ENCODE peak calls at places on chromosomes 11 and 22, in six cellular contexts. E is suprapubic skin; K is CD8-positive, alpha-beta memory T cell; B is astrocyte; M is CD8-positive, alpha-beta T cell; S is colonic mucosa. J is an unnamed sample.

GRCh38 chr11:133498969-133499368 is 33.3 kb downstream of the OPCML start:
- DNase-seq in E (no peak), K (no peak), B (no peak), M (no peak), S (no peak), J (no peak)

GRCh38 chr11:59616396-59616982 is 915 bp upstream of the OSBP start:
- DNase-seq in E (peak; percentile 99), K (no peak), B (no peak), M (no peak), S (no peak), J (peak; percentile 98)

GRCh38 chr11:64810891-64811272 is 531 bp upstream of the MEN1 start:
- DNase-seq in E (no peak), K (peak; percentile 52), B (no peak), M (peak; percentile 56), S (peak; percentile 42), J (no peak)

GRCh38 chr11:27864046-27865025 is 164.1 kb upstream of the BDNF start:
- DNase-seq in E (no peak), K (no peak), B (peak; percentile 39), M (no peak), S (peak; percentile 62), J (no peak)

GRCh38 chr22:19656541-19657251 is 57.6 kb upstream of the SEPTIN5 start:
- DNase-seq in E (peak; percentile 71), K (no peak), B (no peak), M (no peak), S (no peak), J (no peak)

GRCh38 chr11:44763111-44763820 is 36.5 kb downstream of the TSPAN18 start:
- DNase-seq in E (no peak), K (no peak), B (peak; percentile 73), M (no peak), S (no peak), J (no peak)

GRCh38 chr22:46058591-46059519 is 81.9 kb upstream of the WNT7B start:
- DNase-seq in E (peak; percentile 81), K (no peak), B (peak; percentile 39), M (no peak), S (no peak), J (peak; percentile 48)

GRCh38 chr11:125942771-125943428 is 2.9 kb upstream of the VSIG10L2 start:
- DNase-seq in E (no peak), K (no peak), B (no peak), M (no peak), S (no peak), J (no peak)

GRCh38 chr22:45318558-45319318 is 9.0 kb downstream of the FAM118A start:
- DNase-seq in E (no peak), K (peak; percentile 63), B (peak; percentile 68), M (peak; percentile 56), S (no peak), J (no peak)

GRCh38 chr11:117130879-117131278 is 13.2 kb upstream of the PAFAH1B2 start:
- DNase-seq in E (no peak), K (no peak), B (no peak), M (no peak), S (no peak), J (no peak)

GRCh38 chr22:37820350-37820749 is 2.8 kb upstream of the GALR3 start:
- DNase-seq in E (no peak), K (no peak), B (no peak), M (no peak), S (no peak), J (no peak)

GRCh38 chr11:22192642-22193347 is at the start of gene ANO5:
- DNase-seq in E (peak; percentile 77), K (no peak), B (peak; percentile 5), M (no peak), S (peak; percentile 88), J (peak; percentile 73)

GRCh38 chr22:24209016-24209415 is 27.7 kb downstream of the SUSD2 start:
- DNase-seq in E (no peak), K (no peak), B (no peak), M (no peak), S (no peak), J (no peak)

GRCh38 chr11:11641581-11641980 is 19.8 kb upstream of the GALNT18 start:
- DNase-seq in E (no peak), K (no peak), B (no peak), M (no peak), S (no peak), J (no peak)

GRCh38 chr11:125110506-125110905 is 920 bp downstream of the TMEM218 start:
- DNase-seq in E (no peak), K (no peak), B (no peak), M (no peak), S (no peak), J (no peak)

GRCh38 chr11:102849319-102849718 is 5.9 kb upstream of the MMP3 start:
- DNase-seq in E (no peak), K (no peak), B (peak; percentile 49), M (no peak), S (no peak), J (no peak)

GRCh38 chr11:111582881-111583280 is 19.4 kb upstream of the SIK2 start:
- DNase-seq in E (no peak), K (no peak), B (no peak), M (no peak), S (no peak), J (no peak)

GRCh38 chr11:45366839-45367238 is 80.7 kb upstream of the SYT13 start:
- DNase-seq in E (no peak), K (no peak), B (no peak), M (no peak), S (no peak), J (no peak)

GRCh38 chr11:46237248-46238077 is 40.0 kb upstream of the CREB3L1 start:
- DNase-seq in E (peak; percentile 84), K (peak; percentile 38), B (peak; percentile 85), M (peak; percentile 41), S (peak; percentile 62), J (peak; percentile 64)

GRCh38 chr11:134845474-134846435 is 433.7 kb upstream of the B3GAT1 start:
- DNase-seq in E (no peak), K (no peak), B (no peak), M (no peak), S (no peak), J (no peak)

GRCh38 chr11:91100432-91100831 is 877.6 kb upstream of the CHORDC1 start:
- DNase-seq in E (no peak), K (no peak), B (peak; percentile 2), M (no peak), S (no peak), J (no peak)

GRCh38 chr11:128888034-128888985 is 2.8 kb upstream of the KCNJ5 start:
- DNase-seq in E (no peak), K (no peak), B (no peak), M (no peak), S (no peak), J (no peak)

GRCh38 chr11:61445535-61445934 is 15.6 kb downstream of the SDHAF2 start:
- DNase-seq in E (no peak), K (no peak), B (no peak), M (no peak), S (no peak), J (no peak)

DNA sequence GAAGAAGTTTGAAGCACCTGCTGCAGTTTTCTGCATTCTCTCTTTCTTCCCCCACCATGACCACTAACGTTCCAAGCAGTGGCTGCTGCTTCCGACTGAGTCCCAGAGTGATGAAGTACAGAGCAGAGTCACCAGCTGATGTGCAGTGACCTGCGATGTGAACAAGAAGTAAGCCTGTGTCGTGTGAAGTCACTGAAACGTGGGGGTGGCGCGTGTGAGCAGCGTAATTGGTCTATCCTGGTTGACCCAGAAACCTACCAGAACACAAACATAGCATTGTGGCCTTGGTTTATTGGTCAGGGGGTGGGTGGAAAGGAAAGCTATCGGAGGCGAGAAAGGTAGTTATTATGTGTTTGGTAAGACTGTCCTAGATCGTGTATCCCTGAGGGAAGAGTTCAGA is 3.5 kb downstream of the KRTAP5-7 start:
- DNase-seq in E (no peak), K (no peak), B (no peak), M (no peak), S (no peak), J (no peak)
- H3K9me3 ChIP-seq in E (no peaks in the 10 kb centered on the region), K (no peaks in the 10 kb centered on the region), B (no peaks in the 10 kb centered on the region), M (no peaks in the 10 kb centered on the region), S (no peaks in the 10 kb centered on the region), J (no peaks in the 10 kb centered on the region)

GRCh38 chr11:50071584-50072225 is 39.0 kb downstream of the OR4C45 start:
- DNase-seq in E (no peak), K (no peak), B (no peak), M (no peak), S (no peak), J (no peak)

GRCh38 chr11:50073113-50074105 is 40.7 kb downstream of the OR4C45 start:
- DNase-seq in E (no peak), K (no peak), B (no peak), M (no peak), S (no peak), J (no peak)

GRCh38 chr11:50074161-50074560 is 41.5 kb downstream of the OR4C45 start:
- DNase-seq in E (no peak), K (no peak), B (no peak), M (no peak), S (no peak), J (no peak)

GRCh38 chr11:50070389-50070788 is 37.7 kb downstream of the OR4C45 start:
- DNase-seq in E (no peak), K (no peak), B (no peak), M (no peak), S (no peak), J (no peak)

GRCh38 chr11:50072226-50073112 is 39.8 kb downstream of the OR4C45 start:
- DNase-seq in E (no peak), K (no peak), B (no peak), M (no peak), S (no peak), J (no peak)
- H3K9me3 ChIP-seq in E (peaks cover 14% of the 10 kb centered on the region), K (no peaks in the 10 kb centered on the region), B (peaks cover 5% of the 10 kb centered on the region), M (no peaks in the 10 kb centered on the region), S (no peaks in the 10 kb centered on the region), J (peaks cover 3% of the 10 kb centered on the region)

GRCh38 chr22:43923191-43923590 is 414 bp upstream of the PNPLA3 start:
- DNase-seq in E (no peak), K (no peak), B (no peak), M (peak; percentile 11), S (no peak), J (no peak)

GRCh38 chr22:43919106-43919965 is 4.3 kb upstream of the PNPLA3 start:
- DNase-seq in E (no peak), K (no peak), B (peak; percentile 66), M (no peak), S (no peak), J (no peak)

GRCh38 chr22:43923631-43924548 is at the start of gene PNPLA3:
- DNase-seq in E (peak; percentile 93), K (peak; percentile 71), B (peak; percentile 78), M (peak; percentile 79), S (peak; percentile 93), J (peak; percentile 91)

GRCh38 chr22:43922123-43922522 is 1.5 kb upstream of the PNPLA3 start:
- DNase-seq in E (no peak), K (no peak), B (no peak), M (no peak), S (no peak), J (no peak)

DNA sequence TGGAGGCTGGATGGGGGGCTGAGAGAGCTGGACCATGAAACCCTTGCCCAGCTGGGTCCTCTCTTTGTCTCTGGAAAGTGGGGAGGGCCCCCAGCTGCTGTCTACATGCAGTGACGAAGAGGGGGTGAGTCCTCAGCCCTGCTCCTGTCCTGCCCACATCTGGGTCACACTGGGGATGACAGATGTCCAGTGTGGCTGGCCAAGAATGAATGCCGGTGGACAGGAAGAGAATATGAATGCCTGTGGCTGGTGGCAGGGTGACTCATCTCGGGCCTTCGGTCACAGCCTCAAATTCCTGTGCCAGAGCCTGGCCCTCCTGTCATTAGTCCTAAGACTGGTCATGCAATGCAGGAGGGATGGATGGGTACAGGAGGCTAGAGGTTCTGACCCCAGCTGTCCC is 2.2 kb upstream of the PNPLA3 start:
- DNase-seq in E (no peak), K (no peak), B (peak; percentile 90), M (no peak), S (no peak), J (no peak)
- H3K9me3 ChIP-seq in E (no peaks in the 10 kb centered on the region), K (no peaks in the 10 kb centered on the region), B (no peaks in the 10 kb centered on the region), M (no peaks in the 10 kb centered on the region), S (no peaks in the 10 kb centered on the region), J (no peaks in the 10 kb centered on the region)

GRCh38 chr11:74866557-74866956 is 82.3 kb downstream of the XRRA1 start:
- DNase-seq in E (no peak), K (no peak), B (no peak), M (no peak), S (no peak), J (no peak)
- H3K9me3 ChIP-seq in E (peaks cover 63% of the 10 kb centered on the region), K (peaks cover 35% of the 10 kb centered on the region), B (peaks cover 14% of the 10 kb centered on the region), M (peaks cover 24% of the 10 kb centered on the region), S (peaks cover 12% of the 10 kb centered on the region), J (peaks cover 71% of the 10 kb centered on the region)